ENCODE peak calls at places on chromosomes 1 and 21, in four cellular contexts. One of them, this sample, is unnamed.

GRCh38 chr1:70038025-70038424 is 167.4 kb downstream of the LRRC40 start:
- DNase-seq in hepatocyte: no peak
- DNase-seq in fibroblast of lung: no peak
- DNase-seq in heart left ventricle: no peak
- DNase-seq in this sample: no peak

GRCh38 chr1:204829133-204829532 is 41.5 kb upstream of the NFASC start:
- DNase-seq in heart left ventricle: no peak
- DNase-seq in fibroblast of lung: no peak
- DNase-seq in hepatocyte: no peak
- DNase-seq in this sample: no peak

GRCh38 chr1:3515774-3516480 is 61.5 kb downstream of the ARHGEF16 start:
- DNase-seq in heart left ventricle: no peak
- DNase-seq in hepatocyte: no peak
- DNase-seq in fibroblast of lung: no peak
- DNase-seq in this sample: no peak

GRCh38 chr1:201771466-201771865 is 57.5 kb upstream of the IPO9 start:
- DNase-seq in heart left ventricle: no peak
- DNase-seq in fibroblast of lung: peak; percentile 56
- DNase-seq in hepatocyte: no peak
- DNase-seq in this sample: no peak

GRCh38 chr1:36156329-36157114 is 562 bp downstream of the MAP7D1 start:
- DNase-seq in fibroblast of lung: peak; percentile 59
- DNase-seq in heart left ventricle: peak; percentile 89
- DNase-seq in hepatocyte: peak; percentile 83
- DNase-seq in this sample: no peak

GRCh38 chr21:44686843-44687561 is 5.0 kb upstream of the KRTAP12-1 start:
- DNase-seq in heart left ventricle: no peak
- DNase-seq in hepatocyte: no peak
- DNase-seq in fibroblast of lung: no peak
- DNase-seq in this sample: no peak

GRCh38 chr1:43651188-43651587 is 1.2 kb downstream of the KDM4A start:
- DNase-seq in hepatocyte: no peak
- DNase-seq in heart left ventricle: no peak
- DNase-seq in fibroblast of lung: no peak
- DNase-seq in this sample: peak; percentile 39

GRCh38 chr1:230090194-230090711 is 23.2 kb downstream of the GALNT2 start:
- DNase-seq in hepatocyte: peak; percentile 16
- DNase-seq in fibroblast of lung: peak; percentile 83
- DNase-seq in heart left ventricle: no peak
- DNase-seq in this sample: no peak

GRCh38 chr1:60615661-60616060 is 466.7 kb upstream of the NFIA start:
- DNase-seq in hepatocyte: no peak
- DNase-seq in heart left ventricle: no peak
- DNase-seq in fibroblast of lung: no peak
- DNase-seq in this sample: no peak

GRCh38 chr1:207644852-207645631 is at the start of gene CR1L:
- DNase-seq in heart left ventricle: peak; percentile 84
- DNase-seq in fibroblast of lung: peak; percentile 36
- DNase-seq in hepatocyte: peak; percentile 66
- DNase-seq in this sample: peak; percentile 67

GRCh38 chr1:199878818-199879217 is 148.7 kb upstream of the NR5A2 start:
- DNase-seq in hepatocyte: no peak
- DNase-seq in heart left ventricle: no peak
- DNase-seq in fibroblast of lung: no peak
- DNase-seq in this sample: no peak

GRCh38 chr1:180239145-180240096 is 9.4 kb downstream of the LHX4 start:
- DNase-seq in fibroblast of lung: no peak
- DNase-seq in hepatocyte: no peak
- DNase-seq in heart left ventricle: no peak
- DNase-seq in this sample: no peak

GRCh38 chr1:22815421-22816062 is 104.9 kb downstream of the EPHB2 start:
- DNase-seq in hepatocyte: no peak
- DNase-seq in heart left ventricle: no peak
- DNase-seq in fibroblast of lung: no peak
- DNase-seq in this sample: no peak

GRCh38 chr21:16713331-16714114 is 799.3 kb upstream of the CXADR start:
- DNase-seq in heart left ventricle: no peak
- DNase-seq in hepatocyte: no peak
- DNase-seq in fibroblast of lung: peak; percentile 25
- DNase-seq in this sample: no peak

GRCh38 chr1:55280731-55281130 is 65.6 kb upstream of the USP24 start:
- DNase-seq in fibroblast of lung: peak; percentile 26
- DNase-seq in hepatocyte: no peak
- DNase-seq in heart left ventricle: no peak
- DNase-seq in this sample: no peak

GRCh38 chr1:219917851-219918466 is 10.4 kb downstream of the SLC30A10 start:
- DNase-seq in hepatocyte: peak; percentile 41
- DNase-seq in heart left ventricle: no peak
- DNase-seq in fibroblast of lung: peak; percentile 6
- DNase-seq in this sample: peak; percentile 93

GRCh38 chr21:45011911-45012660 is 62.3 kb upstream of the ADARB1 start:
- DNase-seq in hepatocyte: peak; percentile 93
- DNase-seq in heart left ventricle: peak; percentile 62
- DNase-seq in fibroblast of lung: peak; percentile 77
- DNase-seq in this sample: no peak

GRCh38 chr1:31663622-31664452 is 19.2 kb upstream of the PEF1 start:
- DNase-seq in fibroblast of lung: peak; percentile 42
- DNase-seq in hepatocyte: peak; percentile 70
- DNase-seq in heart left ventricle: peak; percentile 76
- DNase-seq in this sample: peak; percentile 51

GRCh38 chr1:116255933-116256649 is 117.0 kb upstream of the ATP1A1 start:
- DNase-seq in hepatocyte: no peak
- DNase-seq in heart left ventricle: no peak
- DNase-seq in fibroblast of lung: no peak
- DNase-seq in this sample: peak; percentile 67

GRCh38 chr1:30715216-30715615 is 8.2 kb downstream of the MATN1 start:
- DNase-seq in hepatocyte: no peak
- DNase-seq in fibroblast of lung: no peak
- DNase-seq in heart left ventricle: peak; percentile 33
- DNase-seq in this sample: no peak

GRCh38 chr1:109761227-109762038 is 2.3 kb downstream of the EPS8L3 start:
- DNase-seq in heart left ventricle: no peak
- DNase-seq in fibroblast of lung: no peak
- DNase-seq in hepatocyte: no peak
- DNase-seq in this sample: no peak

GRCh38 chr1:210696709-210697108 is 368.0 kb downstream of the HHAT start:
- DNase-seq in hepatocyte: no peak
- DNase-seq in fibroblast of lung: no peak
- DNase-seq in heart left ventricle: no peak
- DNase-seq in this sample: no peak

GRCh38 chr1:181050922-181051321 is 17.1 kb downstream of the MR1 start:
- DNase-seq in hepatocyte: no peak
- DNase-seq in fibroblast of lung: no peak
- DNase-seq in heart left ventricle: no peak
- DNase-seq in this sample: no peak

GRCh38 chr1:101474039-101474665 is 237.3 kb downstream of the S1PR1 start:
- DNase-seq in fibroblast of lung: peak; percentile 14
- DNase-seq in hepatocyte: peak; percentile 36
- DNase-seq in heart left ventricle: no peak
- DNase-seq in this sample: peak; percentile 1

GRCh38 chr1:9087411-9087810 is 18.0 kb upstream of the SLC2A5 start:
- DNase-seq in hepatocyte: no peak
- DNase-seq in fibroblast of lung: no peak
- DNase-seq in heart left ventricle: no peak
- DNase-seq in this sample: no peak
- H3K27ac ChIP-seq in hepatocyte: no peak overlapping the region
- H3K27ac ChIP-seq in fibroblast of lung: no peak overlapping the region
- H3K27ac ChIP-seq in heart left ventricle: no peak overlapping the region
- H3K27ac ChIP-seq in this sample: no peak overlapping the region

GRCh38 chr1:38027201-38028104 is 14.9 kb downstream of the UTP11 start:
- DNase-seq in hepatocyte: no peak
- DNase-seq in fibroblast of lung: no peak
- DNase-seq in heart left ventricle: no peak
- DNase-seq in this sample: no peak

GRCh38 chr1:38029081-38029681 is 16.6 kb downstream of the UTP11 start:
- DNase-seq in fibroblast of lung: peak; percentile 46
- DNase-seq in heart left ventricle: no peak
- DNase-seq in hepatocyte: peak; percentile 51
- DNase-seq in this sample: no peak

GRCh38 chr1:38026592-38027200 is 14.2 kb downstream of the UTP11 start:
- DNase-seq in hepatocyte: peak; percentile 77
- DNase-seq in heart left ventricle: no peak
- DNase-seq in fibroblast of lung: peak; percentile 62
- DNase-seq in this sample: peak; percentile 28

GRCh38 chr1:38028671-38029070 is 16.1 kb downstream of the UTP11 start:
- DNase-seq in hepatocyte: no peak
- DNase-seq in fibroblast of lung: no peak
- DNase-seq in heart left ventricle: no peak
- DNase-seq in this sample: no peak

GRCh38 chr1:38028105-38028591 is 15.6 kb downstream of the UTP11 start:
- DNase-seq in hepatocyte: no peak
- DNase-seq in fibroblast of lung: no peak
- DNase-seq in heart left ventricle: no peak
- DNase-seq in this sample: no peak
- H3K4me1 ChIP-seq in hepatocyte: peaks cover 26% of the 10 kb centered on the region
- H3K4me1 ChIP-seq in fibroblast of lung: peaks cover 16% of the 10 kb centered on the region
- H3K4me1 ChIP-seq in heart left ventricle: peaks cover 20% of the 10 kb centered on the region
- H3K4me1 ChIP-seq in this sample: no peaks in the 10 kb centered on the region

GRCh38 chr1:9718006-9718680 is 66.6 kb downstream of the PIK3CD start:
- DNase-seq in fibroblast of lung: no peak
- DNase-seq in hepatocyte: no peak
- DNase-seq in heart left ventricle: no peak
- DNase-seq in this sample: no peak

GRCh38 chr1:9715536-9716226 is 64.2 kb downstream of the PIK3CD start:
- DNase-seq in hepatocyte: no peak
- DNase-seq in fibroblast of lung: no peak
- DNase-seq in heart left ventricle: no peak
- DNase-seq in this sample: peak; percentile 26

GRCh38 chr1:9714257-9714718 is 62.8 kb downstream of the PIK3CD start:
- DNase-seq in fibroblast of lung: no peak
- DNase-seq in hepatocyte: no peak
- DNase-seq in heart left ventricle: no peak
- DNase-seq in this sample: no peak

GRCh38 chr1:9717193-9718005 is 65.9 kb downstream of the PIK3CD start:
- DNase-seq in hepatocyte: no peak
- DNase-seq in heart left ventricle: peak; percentile 84
- DNase-seq in fibroblast of lung: no peak
- DNase-seq in this sample: peak; percentile 74

GRCh38 chr1:9716404-9717192 is 65.1 kb downstream of the PIK3CD start:
- DNase-seq in fibroblast of lung: no peak
- DNase-seq in heart left ventricle: no peak
- DNase-seq in hepatocyte: no peak
- DNase-seq in this sample: no peak
- H3K4me3 ChIP-seq in fibroblast of lung: no peak overlapping the region
- H3K4me3 ChIP-seq in heart left ventricle: no peak overlapping the region
- H3K4me3 ChIP-seq in hepatocyte: no peak overlapping the region
- H3K4me3 ChIP-seq in this sample: peak overlapping the region; percentile 35

GRCh38 chr21:46117586-46118304 is 19.8 kb downstream of the COL6A2 start:
- DNase-seq in heart left ventricle: no peak
- DNase-seq in fibroblast of lung: no peak
- DNase-seq in hepatocyte: no peak
- DNase-seq in this sample: no peak

GRCh38 chr21:46116189-46116845 is 18.4 kb downstream of the COL6A2 start:
- DNase-seq in heart left ventricle: no peak
- DNase-seq in fibroblast of lung: no peak
- DNase-seq in hepatocyte: no peak
- DNase-seq in this sample: no peak

GRCh38 chr21:46118305-46118870 is 20.5 kb downstream of the COL6A2 start:
- DNase-seq in fibroblast of lung: no peak
- DNase-seq in hepatocyte: no peak
- DNase-seq in heart left ventricle: peak; percentile 47
- DNase-seq in this sample: no peak

GRCh38 chr21:46115441-46116188 is 17.7 kb downstream of the COL6A2 start:
- DNase-seq in fibroblast of lung: no peak
- DNase-seq in heart left ventricle: peak; percentile 61
- DNase-seq in hepatocyte: no peak
- DNase-seq in this sample: no peak

GRCh38 chr21:46116846-46117585 is 19.1 kb downstream of the COL6A2 start:
- DNase-seq in fibroblast of lung: peak; percentile 81
- DNase-seq in heart left ventricle: peak; percentile 62
- DNase-seq in hepatocyte: no peak
- DNase-seq in this sample: no peak
- H3K27ac ChIP-seq in fibroblast of lung: no peak overlapping the region
- H3K27ac ChIP-seq in heart left ventricle: no peak overlapping the region
- H3K27ac ChIP-seq in hepatocyte: no peak overlapping the region
- H3K27ac ChIP-seq in this sample: no peak overlapping the region

DNA sequence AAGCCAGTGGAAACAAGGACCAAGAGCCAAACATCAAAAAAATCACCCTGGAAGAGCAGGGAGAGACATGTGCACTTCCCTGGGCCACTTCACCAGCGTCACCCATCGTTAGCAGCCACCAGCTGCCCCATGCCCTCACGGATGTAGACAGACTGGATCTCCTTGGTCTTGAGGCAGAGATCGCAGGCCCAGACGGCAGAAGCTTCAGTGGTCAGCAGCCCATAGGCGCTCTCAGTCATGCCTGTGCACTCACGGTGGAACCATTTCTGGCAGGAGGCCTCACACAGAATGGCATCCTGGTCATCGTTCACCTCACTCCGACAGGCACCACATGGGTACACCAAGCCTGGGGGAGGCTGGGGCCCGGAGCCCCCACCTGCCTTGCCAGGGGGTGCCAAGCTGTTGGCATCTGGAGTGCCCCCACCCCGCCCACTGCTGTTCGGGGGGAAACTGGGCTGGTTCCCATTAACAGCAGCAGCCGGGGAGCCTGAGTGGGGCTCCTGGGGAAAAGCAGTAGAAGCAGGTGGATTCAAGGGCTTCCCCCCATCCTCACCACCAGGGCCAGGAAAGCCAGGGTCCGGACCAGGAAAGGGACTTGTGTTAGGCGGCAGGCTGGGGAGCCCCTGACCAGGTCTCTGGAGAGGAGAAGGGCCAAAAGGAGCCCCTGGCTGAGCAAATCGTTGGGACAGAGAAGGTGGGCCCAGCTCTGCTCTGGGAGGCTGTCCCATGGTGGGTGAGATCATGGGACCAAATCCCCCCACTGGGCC is 2.7 kb downstream of the PYGO2 start:
- DNase-seq in fibroblast of lung: no peak
- DNase-seq in heart left ventricle: peak; percentile 54
- DNase-seq in hepatocyte: no peak
- DNase-seq in this sample: no peak
- H3K4me1 ChIP-seq in fibroblast of lung: peaks cover 16% of the 10 kb centered on the region
- H3K4me1 ChIP-seq in heart left ventricle: peaks cover 40% of the 10 kb centered on the region
- H3K4me1 ChIP-seq in hepatocyte: peaks cover 44% of the 10 kb centered on the region
- H3K4me1 ChIP-seq in this sample: peaks cover 4% of the 10 kb centered on the region

GRCh38 chr1:92975551-92976232 is 14.4 kb upstream of the DIPK1A start:
- DNase-seq in hepatocyte: no peak
- DNase-seq in fibroblast of lung: no peak
- DNase-seq in heart left ventricle: no peak
- DNase-seq in this sample: no peak
- H3K4me3 ChIP-seq in hepatocyte: no peak overlapping the region
- H3K4me3 ChIP-seq in fibroblast of lung: no peak overlapping the region
- H3K4me3 ChIP-seq in heart left ventricle: no peak overlapping the region
- H3K4me3 ChIP-seq in this sample: no peak overlapping the region

GRCh38 chr1:150560576-150560975 is 11.4 kb downstream of the ADAMTSL4 start:
- DNase-seq in heart left ventricle: no peak
- DNase-seq in hepatocyte: no peak
- DNase-seq in fibroblast of lung: no peak
- DNase-seq in this sample: no peak
- H3K27ac ChIP-seq in heart left ventricle: peak overlapping the region; percentile 99
- H3K27ac ChIP-seq in hepatocyte: peak overlapping the region; percentile 99
- H3K27ac ChIP-seq in fibroblast of lung: peak overlapping the region; percentile 100
- H3K27ac ChIP-seq in this sample: peak overlapping the region; percentile 99